ENCODE peak calls at places on chromosomes 6 and 20, in nine cellular contexts. R is GM23338, B is suprapubic skin, A is left lung, S is cardiac muscle cell, C is psoas muscle, F is adrenal gland, P is HCT116, T is GM23248. W is an unnamed sample. For H3K4me1 and H3K36me3, the result is how much of the 10 kb centered on the place peaks cover.

GRCh38 chr6:100593522-100593921 is 128.8 kb upstream of the SIM1 start:
- DNase-seq in T (no peak), R (no peak), F (no peak), P (no peak), A (no peak), C (no peak), S (no peak), B (no peak), W (no peak)

GRCh38 chr6:31877125-31877650 is 1.6 kb downstream of the SLC44A4 start:
- DNase-seq in A (no peak), R (no peak), P (no peak), S (no peak), T (no peak), F (peak), B (no peak), C (no peak), W (no peak)

GRCh38 chr20:58228484-58229197 is at the start of gene ANKRD60:
- DNase-seq in A (no peak), B (peak), F (peak), P (no peak), T (peak), S (peak), C (no peak), R (peak), W (no peak)

GRCh38 chr20:10986586-10986985 is 312.8 kb upstream of the JAG1 start:
- DNase-seq in S (no peak), P (no peak), R (no peak), C (no peak), A (no peak), T (no peak), B (no peak), F (no peak), W (no peak)

GRCh38 chr6:56004421-56004820 is 129.0 kb upstream of the BMP5 start:
- DNase-seq in S (peak), B (no peak), P (no peak), F (no peak), R (no peak), C (no peak), T (peak), A (no peak), W (no peak)

GRCh38 chr6:81562169-81562568 is 190.3 kb downstream of the TENT5A start:
- DNase-seq in R (no peak), A (no peak), T (peak), C (no peak), S (peak), B (no peak), F (no peak), P (peak), W (no peak)

GRCh38 chr6:130598021-130598989 is 228.9 kb upstream of the SMLR1 start:
- DNase-seq in R (no peak), S (peak), T (no peak), P (no peak), B (no peak), F (no peak), A (no peak), C (no peak), W (no peak)

GRCh38 chr20:16327606-16328005 is 245.6 kb downstream of the KIF16B start:
- DNase-seq in C (no peak), A (no peak), F (no peak), B (no peak), R (no peak), T (no peak), S (no peak), P (no peak), W (no peak)

GRCh38 chr6:13729891-13730290 is 18.3 kb upstream of the RANBP9 start:
- DNase-seq in P (no peak), S (peak), C (no peak), R (no peak), A (no peak), B (no peak), T (peak), F (no peak), W (no peak)

GRCh38 chr6:152221806-152222628 is 414.5 kb downstream of the ESR1 start:
- DNase-seq in R (no peak), F (no peak), B (no peak), A (no peak), T (no peak), P (no peak), C (no peak), S (no peak), W (no peak)

DNA sequence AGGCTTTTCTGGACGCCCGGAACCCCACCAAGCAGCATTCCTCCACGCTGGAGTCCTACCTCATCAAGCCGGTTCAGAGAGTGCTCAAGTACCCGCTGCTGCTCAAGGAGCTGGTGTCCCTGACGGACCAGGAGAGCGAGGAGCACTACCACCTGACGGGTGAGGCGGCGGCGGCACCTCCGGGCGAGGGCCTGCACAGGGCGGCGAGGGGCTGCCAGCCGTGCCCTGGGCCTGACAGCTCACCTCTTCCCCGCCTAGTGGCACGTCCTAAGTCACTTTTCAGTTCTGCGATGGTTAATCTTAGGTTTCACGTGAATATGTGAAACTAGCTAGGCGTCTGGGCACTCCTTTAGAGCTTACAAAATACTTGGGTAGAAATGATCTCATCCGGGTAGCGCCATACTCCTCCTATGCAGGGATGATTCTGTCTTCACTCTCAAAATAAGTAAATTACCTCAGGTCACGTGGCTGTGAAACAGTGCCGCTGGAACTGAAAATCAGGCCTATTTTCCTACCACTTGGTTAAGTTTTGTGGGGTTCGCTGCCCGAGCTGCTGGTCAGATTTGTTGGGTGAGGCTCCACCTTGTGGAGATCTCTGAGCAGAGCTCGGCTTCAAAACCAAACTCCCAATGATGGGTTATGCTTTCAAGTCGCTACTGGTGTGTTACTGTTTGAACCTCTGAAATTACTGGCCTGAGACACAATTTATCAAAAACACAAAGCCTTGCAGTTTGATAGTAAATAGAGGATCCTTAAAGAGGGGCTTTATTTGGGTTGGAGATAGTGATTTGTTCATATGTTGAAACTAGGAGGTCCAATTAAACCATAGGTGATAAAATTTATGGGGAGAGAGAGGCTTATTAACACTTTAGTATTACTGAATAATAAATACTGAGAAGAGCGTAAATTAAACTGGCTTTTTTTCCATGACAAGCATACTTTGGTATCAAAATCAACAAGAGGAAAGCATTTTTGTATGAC is 15.5 kb upstream of the CLDN20 start:
- DNase-seq in B (no peak), C (peak), P (peak), T (peak), R (peak), S (peak), A (peak), F (peak), W (no peak)
- H3K27ac ChIP-seq in B (no peak), C (no peak), P (no peak), T (no peak), R (peak), S (no peak), A (peak), F (no peak), W (no peak)

DNA sequence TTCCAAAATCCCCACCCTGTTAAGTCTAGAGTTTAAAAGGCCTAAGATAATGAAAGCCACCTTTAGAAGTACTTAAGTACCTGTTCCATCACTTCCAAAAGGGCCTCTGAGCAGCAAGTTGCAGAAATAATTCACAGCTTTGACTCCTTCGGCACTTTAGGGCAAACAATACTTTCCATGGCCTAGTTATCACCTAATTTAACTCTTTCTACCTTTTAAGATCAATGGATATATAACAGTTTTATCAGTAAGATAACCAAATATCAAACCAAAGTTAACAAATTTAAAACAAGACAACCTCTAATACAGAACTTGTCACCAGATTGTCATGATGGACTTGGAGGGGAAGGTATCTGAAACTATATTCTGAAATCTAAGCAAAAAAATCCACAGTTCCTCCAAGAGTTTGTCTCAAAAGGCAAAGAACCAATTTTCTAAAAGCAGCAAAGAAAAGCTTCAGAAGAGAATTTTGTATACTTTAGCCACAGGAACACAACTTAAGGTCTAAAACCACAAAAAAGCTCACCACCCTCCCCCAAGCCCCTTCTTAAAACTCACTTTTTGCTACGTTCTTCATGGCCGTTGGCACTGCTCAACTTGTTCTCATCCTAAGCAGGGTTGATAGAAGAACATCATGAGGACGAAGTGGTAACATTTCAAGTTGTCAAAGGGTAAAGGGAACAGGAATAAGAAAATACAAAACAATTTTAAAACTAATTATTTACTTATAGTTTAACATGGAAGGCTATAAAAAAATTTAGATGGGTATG is 3.5 kb downstream of the RBM39 start:
- DNase-seq in P (no peak), F (no peak), T (no peak), B (no peak), A (no peak), S (no peak), R (no peak), C (no peak), W (no peak)
- H3K4me1 ChIP-seq in P (under half), F (under half), T (half or more), B (half or more), A (half or more), S (under half), R (under half), C (half or more), W (half or more)

GRCh38 chr20:34075647-34076046 is 36.4 kb downstream of the EIF2S2 start:
- DNase-seq in R (peak), P (no peak), S (no peak), B (no peak), A (peak), F (no peak), T (no peak), C (no peak), W (no peak)
- H3K36me3 ChIP-seq in R (under half), P (under half), S (under half), B (half or more), A (half or more), F (under half), T (under half), C (half or more), W (under half)

GRCh38 chr6:137734875-137735182 is 132.2 kb upstream of the TNFAIP3 start:
- DNase-seq in P (no peak), A (no peak), C (no peak), S (peak), R (no peak), F (peak), T (no peak), B (no peak), W (no peak)
- H3K27ac ChIP-seq in P (no peak), A (peak), C (no peak), S (no peak), R (no peak), F (no peak), T (no peak), B (no peak), W (no peak)

GRCh38 chr20:31666258-31667042 is 28.7 kb downstream of the COX4I2 start:
- DNase-seq in B (no peak), A (peak), S (no peak), C (peak), F (peak), R (no peak), T (no peak), P (no peak), W (peak)
- H3K4me1 ChIP-seq in B (half or more), A (half or more), S (under half), C (half or more), F (half or more), R (under half), T (under half), P (under half), W (half or more)

DNA sequence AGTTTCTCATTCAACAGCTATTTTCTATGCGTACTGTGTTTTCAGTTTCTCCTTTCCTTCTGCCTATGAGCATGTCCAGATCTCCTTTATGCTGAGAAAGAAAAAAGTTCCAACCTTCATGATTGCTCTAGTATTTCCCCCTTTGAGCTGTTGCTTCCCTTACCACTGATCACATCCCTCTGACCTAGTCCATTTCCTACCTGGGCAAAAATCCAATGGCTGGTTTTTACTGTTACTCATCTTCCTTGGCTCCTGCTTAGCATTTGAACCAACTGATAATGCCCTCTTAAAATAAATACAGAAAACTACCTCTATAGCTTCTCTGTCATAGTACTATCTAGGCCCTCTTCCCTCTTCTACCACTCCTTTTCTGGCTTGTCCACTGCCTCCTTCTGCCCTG is 6.0 kb downstream of the RFX6 start:
- DNase-seq in P (no peak), B (no peak), F (no peak), S (no peak), R (no peak), A (no peak), C (no peak), T (peak), W (no peak)
- H3K36me3 ChIP-seq in P (under half), B (under half), F (under half), S (under half), R (under half), A (under half), C (under half), T (under half), W (under half)

GRCh38 chr6:24568687-24569086 is 73.9 kb downstream of the ALDH5A1 start:
- DNase-seq in F (no peak), A (no peak), P (no peak), T (no peak), C (no peak), B (no peak), R (no peak), S (no peak), W (no peak)
- H3K27ac ChIP-seq in F (no peak), A (no peak), P (no peak), T (no peak), C (no peak), B (no peak), R (no peak), S (no peak), W (no peak)

GRCh38 chr20:63178445-63178818 is 37.5 kb downstream of the YTHDF1 start:
- DNase-seq in F (no peak), C (no peak), B (no peak), S (no peak), T (no peak), P (no peak), A (no peak), R (peak), W (no peak)
- H3K4me1 ChIP-seq in F (under half), C (under half), B (under half), S (under half), T (under half), P (under half), A (under half), R (under half), W (under half)

GRCh38 chr6:169145991-169146501 is 107.6 kb downstream of the THBS2 start:
- DNase-seq in R (no peak), A (no peak), T (peak), B (no peak), S (peak), C (no peak), P (no peak), F (no peak), W (no peak)
- H3K36me3 ChIP-seq in R (under half), A (under half), T (under half), B (under half), S (under half), C (under half), P (under half), F (under half), W (under half)

W was measured in heart right ventricle.